ENCODE peak calls at places on chromosomes 11 and 22, in nine cellular contexts. J is HFFc6; M is iPS-NIHi11; A is skeletal muscle cell; O is ELF-1; Z is stimulated activated CD4-positive, alpha-beta T cell treated with anti-CD3 and anti-CD28 coated beads, Interleukin-1b, Interleukin-23, amount 100 ng/mL, for 4 hours; P is activated CD8-positive, alpha-beta memory T cell treated with anti-CD3 and anti-CD28 coated beads for 4 hours; V is substantia nigra; S is lung microvascular endothelial cell. E is an unnamed sample.
A peak's percentile ranks its signal among the peaks of the same experiment; 100 is the strongest.

GRCh38 chr11:32029721-32030120 is 61.2 kb upstream of the RCN1 start:
- DNase-seq in J (no peak), V (no peak), M (no peak), Z (no peak), O (no peak), P (no peak), A (no peak), S (no peak), E (peak; percentile 19)

GRCh38 chr11:34916810-34917780 is 677 bp downstream of the PDHX start:
- DNase-seq in O (no peak), V (no peak), J (no peak), P (no peak), Z (no peak), M (peak; percentile 66), A (no peak), S (peak; percentile 17), E (peak; percentile 25)

GRCh38 chr11:128946646-128947045 is 4.0 kb upstream of the TP53AIP1 start:
- DNase-seq in Z (no peak), M (no peak), V (no peak), O (no peak), J (no peak), A (no peak), P (no peak), S (no peak), E (no peak)

GRCh38 chr11:64500176-64501013 is 90.6 kb upstream of the SLC22A12 start:
- DNase-seq in P (no peak), M (no peak), O (no peak), S (no peak), A (no peak), V (no peak), J (no peak), Z (no peak), E (no peak)

GRCh38 chr11:24457985-24458384 is 38.9 kb upstream of the LUZP2 start:
- DNase-seq in S (no peak), Z (no peak), M (no peak), V (no peak), A (no peak), P (no peak), O (no peak), J (no peak), E (no peak)

GRCh38 chr22:28185130-28185529 is 266.1 kb upstream of the PITPNB start:
- DNase-seq in J (no peak), S (no peak), O (no peak), M (no peak), P (no peak), Z (no peak), V (no peak), A (no peak), E (no peak)

GRCh38 chr11:64659417-64660144 is 63.4 kb downstream of the NRXN2 start:
- DNase-seq in O (no peak), V (no peak), P (no peak), Z (no peak), S (no peak), M (no peak), J (peak; percentile 98), A (peak; percentile 69), E (peak; percentile 61)

GRCh38 chr11:44949160-44950035 is 1.3 kb downstream of the TP53I11 start:
- DNase-seq in S (no peak), A (no peak), P (no peak), M (peak; percentile 71), Z (no peak), V (no peak), J (no peak), O (peak; percentile 80), E (no peak)

GRCh38 chr11:27373392-27373791 is 10.4 kb upstream of the CCDC34 start:
- DNase-seq in J (no peak), S (no peak), Z (no peak), M (no peak), O (no peak), V (no peak), P (no peak), A (no peak), E (no peak)

GRCh38 chr11:107563702-107564101 is 1.8 kb downstream of the ALKBH8 start:
- DNase-seq in Z (no peak), O (peak; percentile 38), J (peak; percentile 68), M (no peak), S (peak; percentile 73), V (no peak), P (no peak), A (no peak), E (peak; percentile 41)

GRCh38 chr11:113773092-113773415 is 438 bp downstream of the ZW10 start:
- DNase-seq in A (no peak), P (no peak), O (no peak), S (no peak), V (peak; percentile 48), M (peak; percentile 37), J (no peak), Z (no peak), E (no peak)

GRCh38 chr11:5620606-5621521 is 3.9 kb upstream of the TRIM34 start:
- DNase-seq in A (peak; percentile 80), J (peak; percentile 96), M (no peak), Z (no peak), S (peak; percentile 43), V (no peak), P (no peak), O (peak; percentile 78), E (no peak)

GRCh38 chr11:129949976-129950318 is 52.7 kb downstream of the PRDM10 start:
- DNase-seq in V (no peak), J (no peak), P (no peak), S (no peak), M (no peak), O (no peak), Z (no peak), A (no peak), E (no peak)

GRCh38 chr11:2210366-2211112 is 38.9 kb upstream of the TH start:
- DNase-seq in P (no peak), S (no peak), Z (no peak), J (no peak), O (no peak), V (no peak), M (no peak), A (no peak), E (no peak)

GRCh38 chr22:18156878-18157713 is 7.1 kb downstream of the USP18 start:
- DNase-seq in O (peak; percentile 90), Z (peak; percentile 15), P (no peak), J (peak; percentile 97), M (peak; percentile 86), S (peak; percentile 89), A (peak; percentile 96), V (peak; percentile 44), E (peak; percentile 74)

GRCh38 chr11:129041611-129042018 is 98.9 kb upstream of the TP53AIP1 start:
- DNase-seq in M (no peak), P (no peak), J (peak; percentile 20), A (no peak), O (no peak), V (no peak), S (no peak), Z (no peak), E (no peak)

GRCh38 chr22:35258144-35258988 is 1.1 kb downstream of the HMGXB4 start:
- DNase-seq in O (peak; percentile 78), A (no peak), Z (no peak), P (no peak), J (no peak), S (peak; percentile 34), M (peak; percentile 55), V (no peak), E (peak; percentile 18)

GRCh38 chr11:102469196-102469821 is 16.7 kb upstream of the TMEM123 start:
- DNase-seq in J (peak; percentile 56), S (peak; percentile 59), Z (no peak), P (no peak), V (no peak), A (no peak), M (no peak), O (peak; percentile 62), E (no peak)

GRCh38 chr11:134662629-134663360 is 250.8 kb upstream of the B3GAT1 start:
- DNase-seq in V (no peak), P (no peak), O (no peak), Z (no peak), M (no peak), J (no peak), S (no peak), A (no peak), E (no peak)

GRCh38 chr11:77173494-77173893 is 45.4 kb downstream of the MYO7A start:
- DNase-seq in P (no peak), O (no peak), Z (no peak), S (peak; percentile 44), A (no peak), M (no peak), J (no peak), V (no peak), E (no peak)

GRCh38 chr11:9875862-9876261 is 212.0 kb downstream of the SWAP70 start:
- DNase-seq in O (no peak), S (peak; percentile 84), M (no peak), A (no peak), P (no peak), V (no peak), Z (no peak), J (no peak), E (no peak)

GRCh38 chr22:45428391-45429385 is 15.2 kb downstream of the RIBC2 start:
- DNase-seq in P (no peak), S (no peak), A (no peak), O (no peak), J (no peak), M (no peak), Z (no peak), V (no peak), E (no peak)

GRCh38 chr22:17436382-17436951 is 67.2 kb downstream of the CECR2 start:
- DNase-seq in O (no peak), V (no peak), A (no peak), S (no peak), J (no peak), M (no peak), P (no peak), Z (no peak), E (peak; percentile 81)

GRCh38 chr22:20998411-20999336 is 3.2 kb downstream of the THAP7 start:
- DNase-seq in S (no peak), J (no peak), A (no peak), M (no peak), V (no peak), O (no peak), P (no peak), Z (no peak), E (no peak)

GRCh38 chr11:26622201-26622600 is 50.1 kb upstream of the MUC15 start:
- DNase-seq in O (no peak), V (no peak), S (no peak), M (no peak), Z (no peak), J (no peak), P (no peak), A (no peak), E (no peak)

GRCh38 chr11:93861808-93862207 is 11.4 kb upstream of the VSTM5 start:
- DNase-seq in P (no peak), A (no peak), Z (no peak), M (no peak), S (no peak), J (no peak), V (no peak), O (no peak), E (no peak)

GRCh38 chr11:72885853-72886252 is 71.6 kb downstream of the ATG16L2 start:
- DNase-seq in P (no peak), O (no peak), A (no peak), V (no peak), J (no peak), Z (no peak), M (no peak), S (no peak), E (peak; percentile 10)

GRCh38 chr11:17822021-17822781 is 87.6 kb downstream of the KCNC1 start:
- DNase-seq in P (no peak), V (no peak), Z (no peak), J (peak; percentile 53), M (no peak), A (peak; percentile 41), S (no peak), O (no peak), E (no peak)

GRCh38 chr11:125312812-125313211 is 148.3 kb downstream of the PKNOX2 start:
- DNase-seq in Z (no peak), S (no peak), P (no peak), V (no peak), J (no peak), M (no peak), A (no peak), O (no peak), E (no peak)

GRCh38 chr11:86303257-86303656 is 1.2 kb downstream of the HIKESHI start:
- DNase-seq in S (no peak), O (no peak), V (no peak), P (no peak), J (peak; percentile 28), M (no peak), A (no peak), Z (no peak), E (no peak)